ENCODE peak calls at places on chromosomes 13 and 19, in nine cellular contexts. P, X, S, L, C, J, I, Y and V are unnamed samples.

GRCh38 chr13:29483211-29483610 is 112.3 kb downstream of the SLC7A1 start:
- DNase-seq in P (no peak), X (no peak), S (no peak), L (no peak), C (no peak), J (no peak), I (no peak), Y (no peak), V (no peak)

GRCh38 chr19:3359850-3360493 is 6.4 kb upstream of the NFIC start:
- DNase-seq in P (no peak), X (no peak), S (no peak), L (peak), C (peak), J (peak), I (no peak), Y (no peak), V (no peak)

GRCh38 chr19:16661480-16662034 is 618 bp downstream of the TMEM38A start:
- DNase-seq in P (no peak), X (no peak), S (no peak), L (no peak), C (peak), J (no peak), I (peak), Y (no peak), V (no peak)

GRCh38 chr13:73035660-73036059 is 23.1 kb upstream of the KLF5 start:
- DNase-seq in P (no peak), X (no peak), S (no peak), L (no peak), C (no peak), J (no peak), I (no peak), Y (no peak), V (no peak)

GRCh38 chr19:40717325-40717879 is 490 bp downstream of the ITPKC start:
- DNase-seq in P (no peak), X (no peak), S (no peak), L (peak), C (no peak), J (no peak), I (no peak), Y (no peak), V (no peak)

GRCh38 chr19:41872384-41872774 is 4.7 kb upstream of the CD79A start:
- DNase-seq in P (no peak), X (no peak), S (no peak), L (no peak), C (no peak), J (no peak), I (no peak), Y (no peak), V (no peak)

GRCh38 chr19:35704218-35704617 is at the start of gene ZBTB32:
- DNase-seq in P (no peak), X (no peak), S (no peak), L (peak), C (no peak), J (peak), I (no peak), Y (no peak), V (no peak)

GRCh38 chr19:17847538-17848366 is at the start of gene JAK3:
- DNase-seq in P (peak), X (no peak), S (peak), L (peak), C (peak), J (peak), I (no peak), Y (no peak), V (no peak)

GRCh38 chr13:98269386-98269785 is 92.3 kb upstream of the RNF113B start:
- DNase-seq in P (no peak), X (no peak), S (no peak), L (no peak), C (no peak), J (no peak), I (no peak), Y (no peak), V (no peak)

GRCh38 chr13:64339373-64340063 is 2890.6 kb downstream of the PCDH9 start:
- DNase-seq in P (no peak), X (no peak), S (no peak), L (no peak), C (no peak), J (no peak), I (no peak), Y (no peak), V (no peak)

GRCh38 chr19:48190288-48191284 is 20.1 kb downstream of the ZSWIM9 start:
- DNase-seq in P (peak), X (peak), S (peak), L (peak), C (peak), J (no peak), I (peak), Y (no peak), V (peak)

GRCh38 chr19:18292810-18293641 is 11.6 kb upstream of the JUND start:
- DNase-seq in P (no peak), X (peak), S (peak), L (peak), C (peak), J (peak), I (peak), Y (peak), V (no peak)

GRCh38 chr13:108220042-108220441 is 1.9 kb downstream of the ABHD13 start:
- DNase-seq in P (no peak), X (no peak), S (no peak), L (peak), C (no peak), J (no peak), I (no peak), Y (no peak), V (no peak)

GRCh38 chr13:77857810-77858209 is 60.8 kb downstream of the EDNRB start:
- DNase-seq in P (no peak), X (no peak), S (no peak), L (no peak), C (no peak), J (no peak), I (no peak), Y (no peak), V (no peak)

GRCh38 chr19:11963566-11964355 is 1.1 kb upstream of the ZNF763 start:
- DNase-seq in P (peak), X (no peak), S (peak), L (peak), C (peak), J (peak), I (peak), Y (no peak), V (no peak)

GRCh38 chr19:45474941-45475516 is 7.2 kb downstream of the FOSB start:
- DNase-seq in P (peak), X (no peak), S (no peak), L (no peak), C (no peak), J (peak), I (no peak), Y (no peak), V (no peak)

GRCh38 chr19:55912916-55913315 is 19.2 kb downstream of the NLRP13 start:
- DNase-seq in P (no peak), X (no peak), S (no peak), L (no peak), C (no peak), J (no peak), I (no peak), Y (no peak), V (no peak)

GRCh38 chr13:110593430-110594130 is 21.8 kb upstream of the NAXD start:
- DNase-seq in P (no peak), X (peak), S (peak), L (peak), C (no peak), J (peak), I (no peak), Y (peak), V (peak)

GRCh38 chr13:42478531-42479156 is 95.3 kb upstream of the TNFSF11 start:
- DNase-seq in P (no peak), X (peak), S (peak), L (peak), C (no peak), J (no peak), I (no peak), Y (no peak), V (no peak)

GRCh38 chr19:29478578-29479565 is 46.9 kb upstream of the VSTM2B start:
- DNase-seq in P (no peak), X (no peak), S (peak), L (no peak), C (peak), J (peak), I (peak), Y (no peak), V (no peak)

GRCh38 chr13:109156181-109156935 is 526.9 kb downstream of the MYO16 start:
- DNase-seq in P (no peak), X (peak), S (no peak), L (peak), C (no peak), J (peak), I (no peak), Y (peak), V (peak)

GRCh38 chr19:32599736-32600157 is 18.8 kb downstream of the PDCD5 start:
- DNase-seq in P (peak), X (peak), S (peak), L (peak), C (peak), J (peak), I (peak), Y (peak), V (no peak)

GRCh38 chr13:93778548-93778947 is 551.9 kb downstream of the GPC6 start:
- DNase-seq in P (no peak), X (no peak), S (no peak), L (no peak), C (no peak), J (no peak), I (no peak), Y (no peak), V (no peak)

GRCh38 chr13:24032252-24032651 is 128.3 kb upstream of the SPATA13 start:
- DNase-seq in P (no peak), X (no peak), S (no peak), L (peak), C (no peak), J (peak), I (no peak), Y (no peak), V (no peak)

GRCh38 chr19:10230155-10230903 is 802 bp downstream of the S1PR2 start:
- DNase-seq in P (peak), X (no peak), S (no peak), L (peak), C (peak), J (peak), I (peak), Y (no peak), V (no peak)

GRCh38 chr19:48445256-48445605 is 552 bp upstream of the GRWD1 start:
- DNase-seq in P (peak), X (peak), S (peak), L (peak), C (no peak), J (peak), I (peak), Y (peak), V (peak)

GRCh38 chr19:15331419-15332310 is 674 bp downstream of the BRD4 start:
- DNase-seq in P (peak), X (no peak), S (no peak), L (peak), C (peak), J (peak), I (peak), Y (no peak), V (no peak)

GRCh38 chr13:26971990-26972888 is 199.4 kb downstream of the USP12 start:
- DNase-seq in P (no peak), X (no peak), S (peak), L (peak), C (peak), J (no peak), I (peak), Y (no peak), V (no peak)

GRCh38 chr19:282501-282900 is 8.7 kb downstream of the PLPP2 start:
- DNase-seq in P (no peak), X (no peak), S (no peak), L (no peak), C (no peak), J (no peak), I (no peak), Y (no peak), V (no peak)

GRCh38 chr13:46655727-46656180 is 102.8 kb downstream of the LRCH1 start:
- DNase-seq in P (no peak), X (no peak), S (no peak), L (no peak), C (no peak), J (peak), I (no peak), Y (no peak), V (no peak)

GRCh38 chr13:41271456-41272285 is 8.3 kb upstream of the MTRF1 start:
- DNase-seq in P (no peak), X (no peak), S (no peak), L (no peak), C (no peak), J (no peak), I (no peak), Y (no peak), V (no peak)

GRCh38 chr13:45932172-45932571 is 80.6 kb upstream of the SIAH3 start:
- DNase-seq in P (no peak), X (no peak), S (no peak), L (no peak), C (no peak), J (no peak), I (no peak), Y (no peak), V (no peak)

GRCh38 chr19:29524912-29525870 is 603 bp upstream of the VSTM2B start:
- DNase-seq in P (no peak), X (no peak), S (no peak), L (no peak), C (no peak), J (peak), I (no peak), Y (no peak), V (no peak)

GRCh38 chr19:15292847-15293582 is 39.3 kb downstream of the BRD4 start:
- DNase-seq in P (no peak), X (no peak), S (no peak), L (no peak), C (no peak), J (no peak), I (no peak), Y (no peak), V (no peak)

GRCh38 chr19:29506619-29506911 is 19.2 kb upstream of the VSTM2B start:
- DNase-seq in P (no peak), X (no peak), S (no peak), L (no peak), C (no peak), J (no peak), I (no peak), Y (no peak), V (no peak)

GRCh38 chr13:102872131-102872530 is 26.3 kb downstream of the ERCC5 start:
- DNase-seq in P (no peak), X (no peak), S (no peak), L (peak), C (no peak), J (no peak), I (no peak), Y (no peak), V (no peak)

GRCh38 chr13:102405499-102406079 is 3.7 kb upstream of the FGF14 start:
- DNase-seq in P (no peak), X (peak), S (no peak), L (peak), C (no peak), J (no peak), I (no peak), Y (no peak), V (no peak)

GRCh38 chr19:57263244-57263643 is 17.0 kb upstream of the ZNF460 start:
- DNase-seq in P (no peak), X (no peak), S (no peak), L (no peak), C (no peak), J (no peak), I (no peak), Y (no peak), V (no peak)